ENCODE peak calls at places on chromosomes 5 and 9, in nine cellular contexts. Z is activated T-cell treated with anti-CD3 and anti-CD28 coated beads for 24 hours; X is coronary artery; K is aorta; L is mucosa of gallbladder; C is CD4-positive, CD25-positive, alpha-beta regulatory T cell; G is activated naive CD4-positive, alpha-beta T cell; N is naive B cell; I is C1 segment of cervical spinal cord. T is an unnamed sample.

GRCh38 chr5:168747987-168748777 is 169.0 kb upstream of the PANK3 start:
- DNase-seq in Z (peak; percentile 7), X (peak; percentile 74), K (peak; percentile 63), L (peak; percentile 30), C (no peak), G (no peak), N (no peak), I (peak; percentile 11), T (peak; percentile 72)

GRCh38 chr5:50807661-50808060 is 141.2 kb downstream of the PARP8 start:
- DNase-seq in Z (no peak), X (no peak), K (no peak), L (no peak), C (no peak), G (no peak), N (no peak), I (no peak), T (no peak)

GRCh38 chr5:145389047-145389446 is 446.1 kb downstream of the PRELID2 start:
- DNase-seq in Z (no peak), X (no peak), K (no peak), L (no peak), C (no peak), G (no peak), N (no peak), I (no peak), T (no peak)

GRCh38 chr9:91196103-91196761 is 165.5 kb downstream of the AUH start:
- DNase-seq in Z (no peak), X (no peak), K (no peak), L (no peak), C (no peak), G (no peak), N (no peak), I (no peak), T (no peak)

GRCh38 chr5:57777174-57777581 is 294.6 kb upstream of the ACTBL2 start:
- DNase-seq in Z (no peak), X (no peak), K (no peak), L (no peak), C (no peak), G (no peak), N (no peak), I (no peak), T (no peak)

GRCh38 chr5:146001544-146002185 is 65.3 kb downstream of the SH3RF2 start:
- DNase-seq in Z (no peak), X (no peak), K (no peak), L (no peak), C (no peak), G (no peak), N (no peak), I (no peak), T (no peak)

GRCh38 chr5:170757669-170758068 is 25.9 kb upstream of the GABRP start:
- DNase-seq in Z (no peak), X (no peak), K (no peak), L (no peak), C (no peak), G (no peak), N (no peak), I (no peak), T (no peak)

GRCh38 chr5:93305984-93306383 is 275.0 kb downstream of the NR2F1-AS1 start:
- DNase-seq in Z (no peak), X (no peak), K (no peak), L (no peak), C (no peak), G (no peak), N (no peak), I (no peak), T (no peak)

GRCh38 chr5:143536364-143536763 is 132.9 kb upstream of the NR3C1 start:
- DNase-seq in Z (no peak), X (peak; percentile 77), K (peak; percentile 74), L (no peak), C (no peak), G (no peak), N (no peak), I (no peak), T (no peak)

GRCh38 chr9:98092633-98092971 is 26.4 kb downstream of the TRIM14 start:
- DNase-seq in Z (no peak), X (no peak), K (no peak), L (no peak), C (peak; percentile 87), G (no peak), N (no peak), I (no peak), T (no peak)

GRCh38 chr5:40124367-40124766 is 555.3 kb upstream of the PTGER4 start:
- DNase-seq in Z (no peak), X (no peak), K (no peak), L (no peak), C (no peak), G (no peak), N (no peak), I (no peak), T (no peak)

GRCh38 chr9:132228062-132228461 is 66.2 kb downstream of the NTNG2 start:
- DNase-seq in Z (no peak), X (no peak), K (no peak), L (no peak), C (no peak), G (no peak), N (no peak), I (no peak), T (no peak)

GRCh38 chr5:54514269-54514668 is 3.3 kb upstream of the SNX18 start:
- DNase-seq in Z (no peak), X (no peak), K (no peak), L (no peak), C (no peak), G (no peak), N (no peak), I (no peak), T (no peak)

GRCh38 chr9:129430940-129431693 is 189.8 kb downstream of the C9orf50 start:
- DNase-seq in Z (no peak), X (no peak), K (no peak), L (no peak), C (no peak), G (no peak), N (no peak), I (no peak), T (no peak)

GRCh38 chr5:178466342-178466741 is 123.9 kb downstream of the COL23A1 start:
- DNase-seq in Z (no peak), X (no peak), K (no peak), L (no peak), C (no peak), G (no peak), N (no peak), I (no peak), T (no peak)

GRCh38 chr9:124284940-124285441 is 27.2 kb downstream of the NEK6 start:
- DNase-seq in Z (no peak), X (peak; percentile 90), K (peak; percentile 75), L (no peak), C (no peak), G (no peak), N (no peak), I (peak; percentile 17), T (no peak)

GRCh38 chr9:84207443-84208032 is 133.0 kb downstream of the SLC28A3 start:
- DNase-seq in Z (no peak), X (no peak), K (no peak), L (no peak), C (no peak), G (no peak), N (no peak), I (no peak), T (no peak)

T was measured in spleen.